ENCODE peak calls at places on chromosomes 5 and 9, in six cellular contexts. K is stimulated activated CD8-positive, alpha-beta memory T cell treated with anti-CD3 and anti-CD28 coated beads, Interleukin-2, amount 100 ng/mL, for 1 hour; E is T-helper 2 cell; L is cardiac fibroblast; N is NCI-H2081; D is activated effector memory CD4-positive, alpha-beta T cell treated with anti-CD3 and anti-CD28 coated beads, Interleukin-2, amount 50 U/mL, for 16 hours. Y is an unnamed sample.

GRCh38 chr5:126122942-126123341 is 300.3 kb upstream of the GRAMD2B start:
- DNase-seq in K (no peak), L (no peak), D (no peak), N (no peak), E (no peak), Y (no peak)

GRCh38 chr9:96884443-96884842 is 30.1 kb upstream of the ZNF782 start:
- DNase-seq in E (no peak), K (no peak), L (peak; percentile 84), N (no peak), D (no peak), Y (peak; percentile 73)

GRCh38 chr9:91433180-91433579 is 9.5 kb upstream of the NFIL3 start:
- DNase-seq in L (peak; percentile 94), N (no peak), K (no peak), E (no peak), D (no peak), Y (no peak)

GRCh38 chr9:78239506-78239905 is 3.6 kb downstream of the CEP78 start:
- DNase-seq in L (no peak), E (no peak), N (peak; percentile 51), K (no peak), D (no peak), Y (no peak)

GRCh38 chr9:4086119-4087088 is 213.5 kb downstream of the GLIS3 start:
- DNase-seq in D (no peak), K (no peak), L (peak; percentile 80), E (no peak), N (no peak), Y (no peak)

GRCh38 chr5:94715843-94716242 is 97.4 kb downstream of the SLF1 start:
- DNase-seq in N (no peak), L (no peak), K (no peak), D (no peak), E (no peak), Y (no peak)

GRCh38 chr5:90873033-90873517 is 314.5 kb downstream of the ADGRV1 start:
- DNase-seq in K (no peak), N (no peak), D (no peak), L (no peak), E (no peak), Y (no peak)

GRCh38 chr9:15293727-15294405 is 13.2 kb downstream of the TTC39B start:
- DNase-seq in D (no peak), L (peak; percentile 34), K (no peak), N (no peak), E (peak; percentile 29), Y (no peak)

GRCh38 chr5:107542831-107543231 is 127.9 kb downstream of the EFNA5 start:
- DNase-seq in L (peak; percentile 89), D (no peak), K (no peak), E (no peak), N (peak; percentile 16), Y (peak; percentile 87)

GRCh38 chr5:84384604-84385575 is at the start of gene EDIL3:
- DNase-seq in L (peak; percentile 62), N (peak; percentile 18), K (no peak), E (no peak), D (no peak), Y (peak; percentile 80)

GRCh38 chr9:135773677-135774238 is 71.8 kb downstream of the KCNT1 start:
- DNase-seq in L (no peak), N (no peak), D (no peak), E (no peak), K (no peak), Y (no peak)